ENCODE peak calls at places on chromosomes 2 and 18, in five cellular contexts. F is stomach, E is A549, H is GM12878, P is heart left ventricle. Q is an unnamed sample.

GRCh38 chr18:53756607-53756972 is 467.9 kb downstream of the MBD2 start:
- DNase-seq in F (no peak), E (no peak), H (no peak), P (no peak), Q (no peak)

GRCh38 chr2:99217929-99218501 is 37.0 kb downstream of the MRPL30 start:
- DNase-seq in F (no peak), E (no peak), H (no peak), P (no peak), Q (no peak)

GRCh38 chr2:86335865-86336321 is 1.5 kb downstream of the REEP1 start:
- DNase-seq in F (no peak), E (no peak), H (no peak), P (no peak), Q (no peak)

GRCh38 chr2:55965276-55965675 is 41.7 kb upstream of the EFEMP1 start:
- DNase-seq in F (no peak), E (no peak), H (no peak), P (no peak), Q (no peak)

GRCh38 chr2:195710407-195710806 is 53.4 kb downstream of the SLC39A10 start:
- DNase-seq in F (no peak), E (no peak), H (no peak), P (no peak), Q (no peak)

GRCh38 chr2:169561364-169561763 is 12.3 kb downstream of the FASTKD1 start:
- DNase-seq in F (no peak), E (no peak), H (no peak), P (no peak), Q (no peak)

GRCh38 chr2:146949400-146949799 is 895.4 kb upstream of the ACVR2A start:
- DNase-seq in F (no peak), E (no peak), H (no peak), P (no peak), Q (no peak)

GRCh38 chr2:220556658-220557057 is 929.2 kb downstream of the SLC4A3 start:
- DNase-seq in F (no peak), E (no peak), H (no peak), P (no peak), Q (peak)

GRCh38 chr18:56515522-56515921 is 122.9 kb downstream of the TXNL1 start:
- DNase-seq in F (no peak), E (no peak), H (no peak), P (no peak), Q (no peak)

GRCh38 chr2:25494626-25495025 is 152.9 kb upstream of the DNMT3A start:
- DNase-seq in F (no peak), E (no peak), H (no peak), P (no peak), Q (peak)

GRCh38 chr2:85606116-85606455 is 3.6 kb upstream of the TMEM150A start:
- DNase-seq in F (no peak), E (no peak), H (no peak), P (no peak), Q (no peak)

GRCh38 chr2:236659758-236660150 is 90.1 kb downstream of the ACKR3 start:
- DNase-seq in F (no peak), E (peak), H (no peak), P (no peak), Q (no peak)

GRCh38 chr2:120546077-120546864 is 189.4 kb upstream of the GLI2 start:
- DNase-seq in F (no peak), E (no peak), H (no peak), P (no peak), Q (peak)

GRCh38 chr2:32990556-32990955 is 43.8 kb downstream of the LTBP1 start:
- DNase-seq in F (no peak), E (no peak), H (no peak), P (no peak), Q (no peak)

GRCh38 chr2:134315471-134315870 is 61.6 kb downstream of the MGAT5 start:
- DNase-seq in F (no peak), E (no peak), H (no peak), P (no peak), Q (no peak)

GRCh38 chr18:50734342-50734741 is 85.5 kb downstream of the MRO start:
- DNase-seq in F (no peak), E (no peak), H (no peak), P (no peak), Q (no peak)

GRCh38 chr2:85736456-85737355 is 17.1 kb upstream of the ATOH8 start:
- DNase-seq in F (no peak), E (no peak), H (no peak), P (no peak), Q (no peak)

GRCh38 chr2:218546012-218546411 is 22.1 kb downstream of the USP37 start:
- DNase-seq in F (no peak), E (no peak), H (no peak), P (no peak), Q (no peak)

GRCh38 chr2:177543007-177543760 is 150.6 kb downstream of the AGPS start:
- DNase-seq in F (no peak), E (no peak), H (no peak), P (no peak), Q (peak)

GRCh38 chr18:26052497-26052896 is 37.9 kb downstream of the SS18 start:
- DNase-seq in F (no peak), E (no peak), H (no peak), P (no peak), Q (peak)

GRCh38 chr18:3455938-3456685 is 6.1 kb downstream of the TGIF1 start:
- DNase-seq in F (no peak), E (peak), H (no peak), P (no peak), Q (no peak)

GRCh38 chr2:187453078-187453641 is 5.1 kb upstream of the CALCRL start:
- DNase-seq in F (no peak), E (peak), H (no peak), P (no peak), Q (no peak)

GRCh38 chr18:78621141-78621540 is 358.5 kb upstream of the SALL3 start:
- DNase-seq in F (no peak), E (no peak), H (no peak), P (no peak), Q (no peak)

GRCh38 chr2:7007846-7008741 is 90.9 kb downstream of the RNF144A start:
- DNase-seq in F (peak), E (no peak), H (peak), P (peak), Q (peak)

GRCh38 chr2:54629914-54630609 is 93.4 kb upstream of the EML6 start:
- DNase-seq in F (peak), E (peak), H (peak), P (no peak), Q (peak)

GRCh38 chr2:203890733-203891132 is 23.2 kb downstream of the CTLA4 start:
- DNase-seq in F (no peak), E (no peak), H (no peak), P (no peak), Q (no peak)

GRCh38 chr2:189298481-189298880 is 118.9 kb upstream of the COL5A2 start:
- DNase-seq in F (no peak), E (no peak), H (no peak), P (no peak), Q (no peak)

GRCh38 chr18:12851709-12852108 is 32.3 kb downstream of the PTPN2 start:
- DNase-seq in F (no peak), E (no peak), H (no peak), P (no peak), Q (no peak)

GRCh38 chr2:177599072-177599688 is 206.6 kb downstream of the AGPS start:
- DNase-seq in F (no peak), E (no peak), H (no peak), P (no peak), Q (no peak)

GRCh38 chr18:2846638-2847340 is at the start of gene EMILIN2:
- DNase-seq in F (peak), E (no peak), H (no peak), P (peak), Q (peak)

GRCh38 chr2:12607971-12608370 is 108.8 kb upstream of the TRIB2 start:
- DNase-seq in F (no peak), E (no peak), H (no peak), P (no peak), Q (peak)

GRCh38 chr18:28725876-28726275 is 548.9 kb upstream of the CDH2 start:
- DNase-seq in F (no peak), E (no peak), H (no peak), P (no peak), Q (no peak)

GRCh38 chr2:241739651-241740050 is 5.2 kb downstream of the D2HGDH start:
- DNase-seq in F (no peak), E (no peak), H (no peak), P (peak), Q (peak)

GRCh38 chr2:41930807-41931566 is 116.8 kb upstream of the PKDCC start:
- DNase-seq in F (no peak), E (peak), H (peak), P (no peak), Q (no peak)

GRCh38 chr2:162490795-162491470 is 147.0 kb downstream of the GCA start:
- DNase-seq in F (no peak), E (no peak), H (no peak), P (no peak), Q (no peak)

GRCh38 chr2:118013221-118013723 is 598 bp downstream of the CCDC93 start:
- DNase-seq in F (peak), E (no peak), H (no peak), P (peak), Q (no peak)

GRCh38 chr2:74719066-74719465 is 65.0 kb downstream of the SEMA4F start:
- DNase-seq in F (no peak), E (no peak), H (no peak), P (no peak), Q (no peak)

GRCh38 chr2:79849949-79850348 is 337.1 kb downstream of the CTNNA2 start:
- DNase-seq in F (no peak), E (no peak), H (no peak), P (no peak), Q (no peak)

GRCh38 chr2:79857888-79858287 is 345.0 kb downstream of the CTNNA2 start:
- DNase-seq in F (no peak), E (no peak), H (no peak), P (no peak), Q (no peak)

GRCh38 chr2:79850912-79851311 is 338.1 kb downstream of the CTNNA2 start:
- DNase-seq in F (no peak), E (no peak), H (no peak), P (no peak), Q (no peak)

GRCh38 chr2:79860233-79861058 is 347.6 kb downstream of the CTNNA2 start:
- DNase-seq in F (no peak), E (peak), H (no peak), P (no peak), Q (no peak)

DNA sequence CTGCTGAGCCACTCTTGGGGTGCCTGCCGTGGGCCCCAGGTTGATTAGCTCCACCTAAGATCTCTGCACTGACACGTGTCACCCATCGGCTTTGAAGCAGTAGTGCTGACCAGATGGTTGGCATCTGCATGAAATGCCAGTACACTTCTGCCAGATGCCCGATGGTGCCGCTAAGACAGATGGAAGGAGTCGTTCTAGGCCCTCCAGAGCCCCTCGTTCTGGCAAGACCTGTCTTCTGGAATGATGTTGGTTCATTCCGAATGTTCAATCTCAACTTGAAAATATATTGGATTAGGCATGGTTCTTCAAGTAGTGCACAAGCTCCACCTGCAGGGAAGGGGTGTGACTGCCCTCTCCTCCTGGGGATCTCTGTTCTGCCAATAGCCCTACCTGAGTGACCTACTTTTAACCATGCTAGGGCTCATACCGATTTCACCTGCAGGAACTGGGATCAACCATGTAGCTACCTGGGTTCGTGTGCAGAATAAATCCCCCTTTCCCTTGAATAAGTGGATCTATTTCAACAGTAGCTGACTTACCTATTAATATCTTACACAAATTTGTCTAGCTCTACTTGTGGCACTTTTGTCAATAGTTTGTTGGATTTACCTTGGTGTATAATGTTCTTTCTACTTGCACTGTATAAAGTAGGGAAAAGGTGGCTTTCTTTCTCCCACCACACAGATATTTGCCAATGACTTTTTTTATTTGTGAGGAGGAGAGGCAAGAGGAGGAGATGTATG is 342.6 kb downstream of the CTNNA2 start:
- DNase-seq in F (peak), E (peak), H (no peak), P (no peak), Q (no peak)
- TF ChIP-seq CTCF in F (peak), E (peak), H (no peak), P (no peak), Q (peak)

GRCh38 chr2:79996709-79997108 is 307.8 kb downstream of the LRRTM1 start:
- DNase-seq in F (no peak), E (no peak), H (no peak), P (no peak), Q (no peak)

GRCh38 chr2:79993144-79993543 is 311.4 kb downstream of the LRRTM1 start:
- DNase-seq in F (no peak), E (no peak), H (no peak), P (no peak), Q (no peak)

GRCh38 chr2:79994915-79995419 is 309.6 kb downstream of the LRRTM1 start:
- DNase-seq in F (no peak), E (no peak), H (no peak), P (no peak), Q (no peak)

DNA sequence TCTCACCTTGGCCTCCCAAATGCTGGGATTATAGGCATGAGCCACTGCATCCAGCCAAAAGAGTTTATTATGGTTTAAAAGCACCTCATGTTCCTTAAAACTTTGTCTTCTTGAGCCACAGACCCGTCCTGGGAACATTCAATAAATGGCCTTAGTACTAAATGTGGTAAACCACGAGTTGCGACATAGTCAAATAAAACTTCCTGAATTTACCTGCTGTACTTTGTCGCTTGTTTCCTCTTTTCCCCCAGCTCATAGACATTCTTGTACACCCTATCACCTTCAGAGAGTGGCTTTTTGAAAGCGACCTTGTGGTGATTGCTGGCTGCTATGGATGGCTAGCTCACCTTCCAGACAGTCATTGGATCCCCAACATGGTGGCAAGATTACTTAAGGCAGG is 310.4 kb downstream of the LRRTM1 start:
- DNase-seq in F (no peak), E (no peak), H (no peak), P (no peak), Q (no peak)
- H3K4me3 ChIP-seq in F (no peak), E (no peak), H (no peak), P (no peak), Q (no peak)

DNA sequence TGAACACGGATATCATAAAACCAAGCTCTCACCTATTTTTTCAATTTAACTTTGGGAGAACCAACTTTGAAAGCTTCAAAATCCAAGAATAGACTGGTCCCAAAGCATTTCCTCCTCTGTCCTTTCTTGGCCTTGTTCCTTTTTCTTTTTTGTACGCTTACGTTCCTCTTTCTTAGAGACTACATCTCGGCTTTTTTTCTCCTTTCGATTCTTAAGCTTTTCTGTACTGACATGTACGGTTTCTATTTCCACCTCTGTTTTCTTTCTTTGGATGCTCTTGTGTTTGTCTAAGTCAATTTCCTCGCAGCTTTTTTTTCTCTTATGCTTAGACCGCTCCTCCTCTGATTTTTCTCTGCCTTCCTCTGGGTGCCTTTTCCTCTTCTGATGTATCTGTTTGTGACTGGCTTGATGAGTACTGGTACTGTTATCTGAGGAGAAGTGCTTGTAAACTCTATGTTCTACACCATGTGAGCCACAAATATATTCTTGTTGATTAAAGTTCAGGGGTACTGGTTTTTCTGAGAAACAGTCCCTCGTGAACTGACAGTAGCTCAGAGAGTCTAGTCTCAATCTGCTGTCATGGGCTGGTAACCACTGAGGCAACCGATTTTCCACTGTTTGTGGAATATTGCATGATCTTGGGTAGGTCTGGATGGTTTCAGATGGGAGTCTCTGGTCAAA is 11.5 kb upstream of the RNU2-63P start:
- DNase-seq in F (no peak), E (no peak), H (no peak), P (no peak), Q (no peak)
- H3K27ac ChIP-seq in F (no peak), E (no peak), H (no peak), P (no peak), Q (no peak)

GRCh38 chr2:72438364-72438763 is 290.7 kb upstream of the CYP26B1 start:
- DNase-seq in F (no peak), E (no peak), H (no peak), P (no peak), Q (no peak)

GRCh38 chr2:72442270-72442669 is 294.6 kb upstream of the CYP26B1 start:
- DNase-seq in F (no peak), E (no peak), H (no peak), P (no peak), Q (no peak)

DNA sequence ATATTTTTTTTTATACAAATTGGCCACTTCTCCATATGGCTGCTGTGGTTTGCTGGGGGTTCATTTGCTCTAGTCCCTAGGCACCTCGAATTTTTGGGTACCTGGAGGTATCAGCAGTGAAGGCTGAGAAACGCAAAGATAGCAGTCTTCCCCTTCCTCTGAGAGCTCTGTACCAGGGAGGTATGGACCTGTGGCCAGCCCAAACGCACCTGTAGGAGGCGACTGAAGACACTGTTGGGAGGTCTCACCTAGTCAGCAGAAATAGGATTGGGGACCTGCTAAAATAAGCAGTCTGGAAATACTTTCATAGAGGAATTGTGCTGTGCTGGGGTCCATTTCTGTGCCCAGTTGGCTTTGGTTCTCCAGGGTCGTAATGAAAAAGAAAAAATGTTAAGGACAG is 292.2 kb upstream of the CYP26B1 start:
- DNase-seq in F (no peak), E (no peak), H (no peak), P (no peak), Q (no peak)
- TF ChIP-seq CTCF in F (no peak), E (no peak), H (no peak), P (no peak), Q (no peak)

GRCh38 chr2:8515390-8515761 is 166.5 kb upstream of the ID2 start:
- DNase-seq in F (peak), E (no peak), H (peak), P (peak), Q (no peak)

GRCh38 chr2:8515864-8516533 is 165.9 kb upstream of the ID2 start:
- DNase-seq in F (no peak), E (no peak), H (peak), P (no peak), Q (no peak)

GRCh38 chr2:8513601-8514273 is 168.1 kb upstream of the ID2 start:
- DNase-seq in F (no peak), E (no peak), H (no peak), P (no peak), Q (no peak)

GRCh38 chr2:8514274-8514662 is 167.6 kb upstream of the ID2 start:
- DNase-seq in F (no peak), E (no peak), H (no peak), P (no peak), Q (no peak)

GRCh38 chr2:8514748-8515389 is 167.0 kb upstream of the ID2 start:
- DNase-seq in F (no peak), E (no peak), H (peak), P (no peak), Q (no peak)
- H3K4me3 ChIP-seq in F (no peak), E (no peak), H (peak), P (no peak), Q (no peak)